ENCODE peak calls at places on chromosome 4, in four cellular contexts. R is CD4-positive, alpha-beta T cell; T is lung; C is upper lobe of left lung. N is an unnamed sample.
A peak's percentile ranks its signal among the peaks of the same experiment; 100 is the strongest.

GRCh38 chr4:14906805-14907204 is 95.5 kb upstream of the CPEB2 start:
- DNase-seq in R (no peak), C (no peak), T (no peak), N (no peak)

GRCh38 chr4:77843628-77844027 is 19.0 kb upstream of the MRPL1 start:
- DNase-seq in C (no peak), T (no peak), R (no peak), N (no peak)

GRCh38 chr4:306551-306961 is 1.3 kb upstream of the ZNF732 start:
- DNase-seq in C (no peak), R (no peak), T (no peak), N (no peak)

GRCh38 chr4:25531272-25531671 is 124.4 kb upstream of the SLC34A2 start:
- DNase-seq in C (no peak), R (no peak), T (no peak), N (no peak)

GRCh38 chr4:2697995-2698414 is 58.1 kb downstream of the TNIP2 start:
- DNase-seq in C (no peak), T (no peak), R (no peak), N (no peak)

GRCh38 chr4:152258804-152259708 is 276.8 kb downstream of the FBXW7 start:
- DNase-seq in C (no peak), T (no peak), R (no peak), N (no peak)

GRCh38 chr4:88341227-88342192 is 37.1 kb upstream of the HERC6 start:
- DNase-seq in C (peak; percentile 21), R (no peak), T (no peak), N (no peak)

GRCh38 chr4:6343950-6344408 is 74.3 kb downstream of the WFS1 start:
- DNase-seq in C (no peak), R (no peak), T (no peak), N (peak; percentile 80)

GRCh38 chr4:36220776-36221175 is 23.5 kb downstream of the ARAP2 start:
- DNase-seq in R (no peak), C (no peak), T (no peak), N (no peak)

GRCh38 chr4:104735174-104735573 is 240.5 kb upstream of the CXXC4 start:
- DNase-seq in R (no peak), T (no peak), C (no peak), N (no peak)

GRCh38 chr4:186200436-186201409 is 9.4 kb downstream of the CYP4V2 start:
- DNase-seq in C (no peak), R (no peak), T (no peak), N (no peak)

GRCh38 chr4:17812801-17813200 is 2.0 kb downstream of the NCAPG start:
- DNase-seq in R (no peak), C (no peak), T (no peak), N (no peak)

GRCh38 chr4:41538017-41538733 is at the start of gene LIMCH1:
- DNase-seq in C (peak; percentile 39), T (peak; percentile 46), R (no peak), N (no peak)

GRCh38 chr4:151226004-151226932 is 50.7 kb upstream of the PRSS48 start:
- DNase-seq in R (no peak), C (no peak), T (no peak), N (no peak)

GRCh38 chr4:26058537-26058936 is 144.5 kb downstream of the SMIM20 start:
- DNase-seq in R (no peak), T (no peak), C (no peak), N (no peak)

GRCh38 chr4:6619116-6619465 is 21.4 kb upstream of the MRFAP1 start:
- DNase-seq in T (no peak), R (no peak), C (no peak), N (no peak)

GRCh38 chr4:14169460-14169859 is 541.9 kb upstream of the BOD1L1 start:
- DNase-seq in C (no peak), R (no peak), T (no peak), N (no peak)

GRCh38 chr4:11281720-11282119 is 147.0 kb downstream of the HS3ST1 start:
- DNase-seq in R (no peak), C (no peak), T (no peak), N (no peak)

GRCh38 chr4:152926959-152927358 is 9.2 kb upstream of the FHDC1 start:
- DNase-seq in T (no peak), R (no peak), C (no peak), N (no peak)

GRCh38 chr4:40662962-40663604 is 33.4 kb upstream of the RBM47 start:
- DNase-seq in C (peak; percentile 58), R (no peak), T (peak; percentile 49), N (no peak)

GRCh38 chr4:22514001-22514400 is 1.9 kb downstream of the ADGRA3 start:
- DNase-seq in C (no peak), T (no peak), R (no peak), N (no peak)

GRCh38 chr4:11614426-11614825 is 185.7 kb upstream of the HS3ST1 start:
- DNase-seq in C (no peak), R (no peak), T (no peak), N (no peak)

GRCh38 chr4:508675-509373 is 9.8 kb downstream of the PIGG start:
- DNase-seq in C (no peak), R (no peak), T (no peak), N (no peak)

GRCh38 chr4:121272526-121272925 is 108.3 kb downstream of the QRFPR start:
- DNase-seq in C (no peak), R (no peak), T (no peak), N (no peak)

GRCh38 chr4:26288308-26288982 is 32.4 kb upstream of the RBPJ start:
- DNase-seq in R (no peak), T (no peak), C (peak; percentile 62), N (no peak)

GRCh38 chr4:62288803-62289541 is 1088.8 kb downstream of the ADGRL3 start:
- DNase-seq in R (no peak), T (no peak), C (no peak), N (no peak)

GRCh38 chr4:153362184-153362583 is 17.7 kb downstream of the MND1 start:
- DNase-seq in C (no peak), R (no peak), T (no peak), N (no peak)

GRCh38 chr4:160877087-160877790 is 1286.6 kb downstream of the FSTL5 start:
- DNase-seq in R (no peak), T (no peak), C (no peak), N (no peak)

GRCh38 chr4:77854431-77855111 is 8.1 kb upstream of the MRPL1 start:
- DNase-seq in C (no peak), T (no peak), R (no peak), N (no peak)

GRCh38 chr4:138959421-138959820 is 56.2 kb upstream of the NOCT start:
- DNase-seq in C (no peak), T (no peak), R (no peak), N (no peak)

GRCh38 chr4:140579278-140579677 is 10.5 kb upstream of the UCP1 start:
- DNase-seq in R (no peak), T (no peak), C (no peak), N (no peak)

GRCh38 chr4:135184715-135185114 is 983.1 kb upstream of the PABPC4L start:
- DNase-seq in T (no peak), R (no peak), C (no peak), N (no peak)

GRCh38 chr4:77849278-77849965 is 13.2 kb upstream of the MRPL1 start:
- DNase-seq in R (no peak), T (no peak), C (no peak), N (no peak)

GRCh38 chr4:121307441-121308327 is 73.1 kb downstream of the QRFPR start:
- DNase-seq in C (no peak), T (no peak), R (peak; percentile 25), N (peak; percentile 53)

GRCh38 chr4:3009422-3009821 is 46.1 kb downstream of the GRK4 start:
- DNase-seq in T (no peak), C (no peak), R (no peak), N (no peak)

GRCh38 chr4:97370581-97370980 is 772.7 kb downstream of the STPG2 start:
- DNase-seq in T (no peak), C (no peak), R (no peak), N (no peak)

GRCh38 chr4:97366661-97367060 is 776.6 kb downstream of the STPG2 start:
- DNase-seq in R (no peak), T (no peak), C (no peak), N (no peak)

GRCh38 chr4:97367878-97368277 is 775.4 kb downstream of the STPG2 start:
- DNase-seq in R (no peak), C (no peak), T (no peak), N (no peak)
- H3K9me3 ChIP-seq in R (no peaks in the 10 kb centered on the region), C (no peaks in the 10 kb centered on the region), T (peaks cover 6% of the 10 kb centered on the region), N (peaks cover 3% of the 10 kb centered on the region)

DNA sequence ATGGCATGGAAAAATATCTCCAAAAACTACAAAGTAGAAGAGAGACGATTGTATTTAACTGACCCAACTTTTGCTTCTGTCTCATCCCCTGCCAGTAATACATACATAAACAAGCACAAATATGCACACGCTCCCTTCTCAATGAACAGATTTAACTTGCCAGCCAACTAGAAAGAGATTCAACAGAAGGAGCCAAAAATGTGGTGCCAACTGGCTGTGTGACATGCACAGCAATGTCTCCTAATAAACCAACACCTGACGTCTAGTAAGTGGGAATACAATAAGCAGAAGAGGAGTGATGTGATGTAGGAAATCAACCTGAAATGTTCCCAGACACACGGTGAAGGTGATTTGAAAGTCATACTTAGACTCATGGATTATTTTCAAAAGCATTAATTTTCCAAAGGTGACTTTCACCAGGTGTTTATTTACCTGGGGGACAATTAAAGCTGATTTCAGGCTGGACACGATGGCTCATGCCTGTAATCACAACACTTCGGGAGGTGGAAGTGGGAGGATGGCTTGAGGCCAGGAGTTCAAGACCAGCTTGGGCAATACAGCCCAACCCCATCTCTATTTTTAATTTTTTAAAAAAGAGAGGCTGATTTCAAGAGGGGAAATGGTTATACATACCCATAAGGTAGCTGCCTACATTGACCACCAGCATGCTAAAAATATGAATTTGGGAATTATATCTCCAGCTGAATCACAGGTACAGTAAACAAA is 33.7 kb downstream of the SH3RF1 start:
- DNase-seq in T (no peak), C (no peak), R (no peak), N (no peak)
- H3K27ac ChIP-seq in T (peak overlapping the region; percentile 21), C (no peak overlapping the region), R (no peak overlapping the region), N (no peak overlapping the region)

GRCh38 chr4:38184404-38184803 is 224.2 kb downstream of the PTTG2 start:
- DNase-seq in C (no peak), R (no peak), T (no peak), N (no peak)
- TF ChIP-seq CTCF in C (no peak), R (peak; percentile 17), T (no peak), N (peak; percentile 19)

DNA sequence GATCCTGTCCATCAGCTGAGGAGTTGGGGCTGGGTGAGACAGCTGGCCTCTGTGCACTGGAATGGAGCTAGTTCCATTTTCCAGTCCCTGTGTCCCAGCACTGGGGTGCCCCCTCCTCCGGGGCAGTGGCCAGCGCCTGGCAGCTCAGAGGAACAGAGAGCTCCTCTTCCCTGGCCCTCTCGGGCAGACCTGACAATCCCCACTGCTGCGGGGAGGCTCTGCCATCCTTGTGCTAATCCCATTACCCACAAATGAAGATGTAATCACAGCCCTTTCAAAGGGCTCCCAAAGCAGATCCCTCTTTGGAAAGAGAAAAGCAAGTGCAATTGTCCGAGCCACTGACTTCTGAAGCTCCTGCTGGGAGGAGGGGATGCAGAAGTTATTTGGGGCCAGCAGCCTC is 75.1 kb upstream of the MSX1 start:
- DNase-seq in R (no peak), T (no peak), C (no peak), N (peak; percentile 42)
- H3K9me3 ChIP-seq in R (peaks cover 13% of the 10 kb centered on the region), T (no peaks in the 10 kb centered on the region), C (peaks cover 7% of the 10 kb centered on the region), N (peaks cover 12% of the 10 kb centered on the region)